ENCODE peak calls at places on chromosomes 1 and 21, in six cellular contexts. One of them, this sample, is unnamed.

GRCh38 chr1:225769687-225770086 is 7.9 kb upstream of the SRP9 start:
- DNase-seq in PC-9: no peak
- DNase-seq in neural progenitor cell: no peak
- DNase-seq in CD8-positive, alpha-beta T cell: no peak
- DNase-seq in heart left ventricle: no peak
- DNase-seq in breast epithelium: no peak
- DNase-seq in this sample: no peak

GRCh38 chr1:151553659-151554058 is 13.6 kb downstream of the TUFT1 start:
- DNase-seq in PC-9: peak; percentile 51
- DNase-seq in neural progenitor cell: no peak
- DNase-seq in CD8-positive, alpha-beta T cell: no peak
- DNase-seq in heart left ventricle: no peak
- DNase-seq in breast epithelium: no peak
- DNase-seq in this sample: no peak

GRCh38 chr1:155080250-155081228 is 1.9 kb downstream of the EFNA3 start:
- DNase-seq in PC-9: peak; percentile 28
- DNase-seq in neural progenitor cell: peak; percentile 95
- DNase-seq in CD8-positive, alpha-beta T cell: no peak
- DNase-seq in heart left ventricle: no peak
- DNase-seq in breast epithelium: no peak
- DNase-seq in this sample: peak; percentile 62

GRCh38 chr1:57494679-57495078 is 70.8 kb upstream of the DAB1 start:
- DNase-seq in PC-9: no peak
- DNase-seq in neural progenitor cell: no peak
- DNase-seq in CD8-positive, alpha-beta T cell: no peak
- DNase-seq in heart left ventricle: no peak
- DNase-seq in breast epithelium: no peak
- DNase-seq in this sample: no peak

GRCh38 chr1:24567792-24568388 is 12.0 kb downstream of the NCMAP start:
- DNase-seq in PC-9: peak; percentile 81
- DNase-seq in neural progenitor cell: peak; percentile 26
- DNase-seq in CD8-positive, alpha-beta T cell: no peak
- DNase-seq in heart left ventricle: no peak
- DNase-seq in breast epithelium: peak; percentile 94
- DNase-seq in this sample: no peak

GRCh38 chr1:154407866-154408777 is 3.0 kb downstream of the IL6R start:
- DNase-seq in PC-9: no peak
- DNase-seq in neural progenitor cell: no peak
- DNase-seq in CD8-positive, alpha-beta T cell: no peak
- DNase-seq in heart left ventricle: no peak
- DNase-seq in breast epithelium: no peak
- DNase-seq in this sample: peak; percentile 1

GRCh38 chr1:33502726-33503125 is 30.3 kb downstream of the ZSCAN20 start:
- DNase-seq in PC-9: no peak
- DNase-seq in neural progenitor cell: no peak
- DNase-seq in CD8-positive, alpha-beta T cell: no peak
- DNase-seq in heart left ventricle: no peak
- DNase-seq in breast epithelium: no peak
- DNase-seq in this sample: no peak

GRCh38 chr21:15422761-15423160 is 307.0 kb upstream of the USP25 start:
- DNase-seq in PC-9: no peak
- DNase-seq in neural progenitor cell: no peak
- DNase-seq in CD8-positive, alpha-beta T cell: no peak
- DNase-seq in heart left ventricle: no peak
- DNase-seq in breast epithelium: no peak
- DNase-seq in this sample: no peak

GRCh38 chr1:83725735-83726360 is 273.1 kb downstream of the TTLL7 start:
- DNase-seq in PC-9: no peak
- DNase-seq in neural progenitor cell: peak; percentile 38
- DNase-seq in CD8-positive, alpha-beta T cell: no peak
- DNase-seq in heart left ventricle: no peak
- DNase-seq in breast epithelium: no peak
- DNase-seq in this sample: no peak

GRCh38 chr1:25431495-25432363 is 1.0 kb downstream of the MACO1 start:
- DNase-seq in PC-9: no peak
- DNase-seq in neural progenitor cell: peak; percentile 10
- DNase-seq in CD8-positive, alpha-beta T cell: no peak
- DNase-seq in heart left ventricle: peak; percentile 33
- DNase-seq in breast epithelium: no peak
- DNase-seq in this sample: peak; percentile 2

GRCh38 chr1:15623435-15623834 is 6.2 kb downstream of the DDI2 start:
- DNase-seq in PC-9: no peak
- DNase-seq in neural progenitor cell: no peak
- DNase-seq in CD8-positive, alpha-beta T cell: no peak
- DNase-seq in heart left ventricle: no peak
- DNase-seq in breast epithelium: no peak
- DNase-seq in this sample: no peak

GRCh38 chr1:15620155-15620545 is 2.9 kb downstream of the DDI2 start:
- DNase-seq in PC-9: peak; percentile 88
- DNase-seq in neural progenitor cell: no peak
- DNase-seq in CD8-positive, alpha-beta T cell: peak; percentile 13
- DNase-seq in heart left ventricle: no peak
- DNase-seq in breast epithelium: no peak
- DNase-seq in this sample: no peak

GRCh38 chr1:15620890-15621682 is 3.8 kb downstream of the DDI2 start:
- DNase-seq in PC-9: no peak
- DNase-seq in neural progenitor cell: no peak
- DNase-seq in CD8-positive, alpha-beta T cell: no peak
- DNase-seq in heart left ventricle: no peak
- DNase-seq in breast epithelium: no peak
- DNase-seq in this sample: no peak

GRCh38 chr1:15622707-15623373 is 5.6 kb downstream of the DDI2 start:
- DNase-seq in PC-9: no peak
- DNase-seq in neural progenitor cell: no peak
- DNase-seq in CD8-positive, alpha-beta T cell: no peak
- DNase-seq in heart left ventricle: no peak
- DNase-seq in breast epithelium: no peak
- DNase-seq in this sample: no peak

GRCh38 chr1:15621975-15622374 is 4.7 kb downstream of the DDI2 start:
- DNase-seq in PC-9: no peak
- DNase-seq in neural progenitor cell: no peak
- DNase-seq in CD8-positive, alpha-beta T cell: no peak
- DNase-seq in heart left ventricle: no peak
- DNase-seq in breast epithelium: no peak
- DNase-seq in this sample: no peak
- H3K4me1 ChIP-seq in PC-9: peaks cover 40% of the 10 kb centered on the region
- H3K4me1 ChIP-seq in neural progenitor cell: peaks cover 12% of the 10 kb centered on the region
- H3K4me1 ChIP-seq in CD8-positive, alpha-beta T cell: peaks cover 49% of the 10 kb centered on the region
- H3K4me1 ChIP-seq in heart left ventricle: peaks cover 69% of the 10 kb centered on the region
- H3K4me1 ChIP-seq in breast epithelium: peaks cover 3% of the 10 kb centered on the region
- H3K4me1 ChIP-seq in this sample: peaks cover 54% of the 10 kb centered on the region

GRCh38 chr1:20123696-20124450 is 4.5 kb upstream of the PLA2G2D start:
- DNase-seq in PC-9: no peak
- DNase-seq in neural progenitor cell: no peak
- DNase-seq in CD8-positive, alpha-beta T cell: no peak
- DNase-seq in heart left ventricle: no peak
- DNase-seq in breast epithelium: no peak
- DNase-seq in this sample: no peak

GRCh38 chr1:20126041-20126805 is 6.9 kb upstream of the PLA2G2D start:
- DNase-seq in PC-9: no peak
- DNase-seq in neural progenitor cell: no peak
- DNase-seq in CD8-positive, alpha-beta T cell: no peak
- DNase-seq in heart left ventricle: no peak
- DNase-seq in breast epithelium: no peak
- DNase-seq in this sample: no peak

GRCh38 chr1:20125091-20125490 is 5.8 kb upstream of the PLA2G2D start:
- DNase-seq in PC-9: no peak
- DNase-seq in neural progenitor cell: no peak
- DNase-seq in CD8-positive, alpha-beta T cell: no peak
- DNase-seq in heart left ventricle: no peak
- DNase-seq in breast epithelium: no peak
- DNase-seq in this sample: no peak

GRCh38 chr1:20124451-20125057 is 5.2 kb upstream of the PLA2G2D start:
- DNase-seq in PC-9: peak; percentile 80
- DNase-seq in neural progenitor cell: no peak
- DNase-seq in CD8-positive, alpha-beta T cell: no peak
- DNase-seq in heart left ventricle: no peak
- DNase-seq in breast epithelium: peak; percentile 42
- DNase-seq in this sample: no peak

GRCh38 chr1:20126806-20127440 is 7.6 kb upstream of the PLA2G2D start:
- DNase-seq in PC-9: no peak
- DNase-seq in neural progenitor cell: no peak
- DNase-seq in CD8-positive, alpha-beta T cell: no peak
- DNase-seq in heart left ventricle: no peak
- DNase-seq in breast epithelium: no peak
- DNase-seq in this sample: no peak
- H3K4me1 ChIP-seq in PC-9: peaks cover 13% of the 10 kb centered on the region
- H3K4me1 ChIP-seq in neural progenitor cell: no peaks in the 10 kb centered on the region
- H3K4me1 ChIP-seq in CD8-positive, alpha-beta T cell: no peaks in the 10 kb centered on the region
- H3K4me1 ChIP-seq in heart left ventricle: no peaks in the 10 kb centered on the region
- H3K4me1 ChIP-seq in breast epithelium: no peaks in the 10 kb centered on the region
- H3K4me1 ChIP-seq in this sample: no peaks in the 10 kb centered on the region

DNA sequence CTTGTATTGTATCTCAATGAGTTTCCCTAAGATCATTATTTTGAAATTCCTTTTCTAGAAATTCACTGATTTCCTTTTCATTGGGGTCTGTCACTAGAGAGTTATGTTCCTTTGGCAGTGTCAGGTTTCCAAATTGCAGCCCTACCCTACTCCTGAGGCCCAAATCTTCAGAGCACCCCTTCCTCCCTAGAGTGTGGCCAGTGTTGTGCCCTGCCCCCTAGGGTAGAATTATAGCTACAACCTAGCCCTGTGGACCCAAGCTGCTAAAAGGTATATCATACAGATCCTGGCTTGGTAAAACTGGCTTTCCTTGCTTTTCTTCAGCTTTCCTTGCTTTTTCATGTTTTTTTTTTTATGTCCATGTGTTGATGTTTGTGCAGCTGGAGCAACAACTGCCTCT is 60.7 kb downstream of the DIPK1A start:
- DNase-seq in PC-9: no peak
- DNase-seq in neural progenitor cell: no peak
- DNase-seq in CD8-positive, alpha-beta T cell: no peak
- DNase-seq in heart left ventricle: no peak
- DNase-seq in breast epithelium: no peak
- DNase-seq in this sample: no peak
- H3K4me1 ChIP-seq in PC-9: no peaks in the 10 kb centered on the region
- H3K4me1 ChIP-seq in neural progenitor cell: no peaks in the 10 kb centered on the region
- H3K4me1 ChIP-seq in CD8-positive, alpha-beta T cell: peaks cover 12% of the 10 kb centered on the region
- H3K4me1 ChIP-seq in heart left ventricle: no peaks in the 10 kb centered on the region
- H3K4me1 ChIP-seq in breast epithelium: no peaks in the 10 kb centered on the region
- H3K4me1 ChIP-seq in this sample: peaks cover 12% of the 10 kb centered on the region

DNA sequence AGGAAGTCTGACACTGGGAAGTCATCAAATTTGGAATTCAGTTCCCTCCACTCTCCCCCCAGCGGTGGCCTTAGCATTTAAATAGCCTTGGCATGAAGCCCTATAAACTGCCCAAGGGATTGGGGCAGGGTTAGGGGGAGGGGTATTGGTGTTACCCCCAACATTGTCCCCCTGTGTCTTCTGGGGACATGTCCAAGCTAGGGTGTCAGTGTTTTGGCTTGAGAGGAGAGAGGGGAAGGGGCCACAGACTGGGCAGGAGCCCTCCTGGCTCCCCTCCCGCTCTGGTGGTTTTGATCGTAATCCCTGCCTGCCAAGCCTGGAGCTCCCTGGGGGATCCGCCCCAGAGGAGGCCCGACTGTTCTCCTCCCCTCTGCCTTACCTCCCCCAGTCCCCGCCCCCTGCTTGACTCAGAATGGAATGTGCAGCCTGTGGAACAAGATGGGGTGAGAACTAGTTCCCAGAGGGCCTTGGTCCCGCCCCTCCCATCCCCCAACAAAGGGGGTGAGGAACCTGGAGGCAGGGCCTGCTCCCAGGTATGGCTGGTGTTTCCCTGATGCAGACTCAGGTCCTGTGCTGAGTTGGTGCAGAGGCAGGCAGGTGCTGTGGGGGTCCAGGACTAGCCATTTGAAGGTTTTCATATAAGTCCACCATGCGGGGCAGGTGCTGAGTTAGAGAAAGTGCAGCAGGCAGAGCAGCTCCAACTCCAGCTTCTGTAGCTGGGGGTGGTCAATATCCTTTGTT is 7.4 kb downstream of the SOX13 start:
- DNase-seq in PC-9: peak; percentile 92
- DNase-seq in neural progenitor cell: peak; percentile 94
- DNase-seq in CD8-positive, alpha-beta T cell: no peak
- DNase-seq in heart left ventricle: peak; percentile 76
- DNase-seq in breast epithelium: peak; percentile 97
- DNase-seq in this sample: no peak
- H3K4me1 ChIP-seq in PC-9: peaks cover 96% of the 10 kb centered on the region
- H3K4me1 ChIP-seq in neural progenitor cell: peaks cover 90% of the 10 kb centered on the region
- H3K4me1 ChIP-seq in CD8-positive, alpha-beta T cell: peaks cover 2% of the 10 kb centered on the region
- H3K4me1 ChIP-seq in heart left ventricle: peaks cover 82% of the 10 kb centered on the region
- H3K4me1 ChIP-seq in breast epithelium: peaks cover 25% of the 10 kb centered on the region
- H3K4me1 ChIP-seq in this sample: peaks cover 3% of the 10 kb centered on the region

GRCh38 chr1:164780111-164780510 is 221.1 kb downstream of the PBX1 start:
- DNase-seq in PC-9: no peak
- DNase-seq in neural progenitor cell: no peak
- DNase-seq in CD8-positive, alpha-beta T cell: no peak
- DNase-seq in heart left ventricle: no peak
- DNase-seq in breast epithelium: no peak
- DNase-seq in this sample: no peak

GRCh38 chr1:164779376-164779775 is 220.4 kb downstream of the PBX1 start:
- DNase-seq in PC-9: no peak
- DNase-seq in neural progenitor cell: no peak
- DNase-seq in CD8-positive, alpha-beta T cell: no peak
- DNase-seq in heart left ventricle: no peak
- DNase-seq in breast epithelium: no peak
- DNase-seq in this sample: no peak

GRCh38 chr1:164774819-164775654 is 216.1 kb downstream of the PBX1 start:
- DNase-seq in PC-9: no peak
- DNase-seq in neural progenitor cell: peak; percentile 61
- DNase-seq in CD8-positive, alpha-beta T cell: peak; percentile 11
- DNase-seq in heart left ventricle: no peak
- DNase-seq in breast epithelium: no peak
- DNase-seq in this sample: no peak

GRCh38 chr1:164774413-164774812 is 215.4 kb downstream of the PBX1 start:
- DNase-seq in PC-9: no peak
- DNase-seq in neural progenitor cell: no peak
- DNase-seq in CD8-positive, alpha-beta T cell: no peak
- DNase-seq in heart left ventricle: no peak
- DNase-seq in breast epithelium: no peak
- DNase-seq in this sample: no peak

DNA sequence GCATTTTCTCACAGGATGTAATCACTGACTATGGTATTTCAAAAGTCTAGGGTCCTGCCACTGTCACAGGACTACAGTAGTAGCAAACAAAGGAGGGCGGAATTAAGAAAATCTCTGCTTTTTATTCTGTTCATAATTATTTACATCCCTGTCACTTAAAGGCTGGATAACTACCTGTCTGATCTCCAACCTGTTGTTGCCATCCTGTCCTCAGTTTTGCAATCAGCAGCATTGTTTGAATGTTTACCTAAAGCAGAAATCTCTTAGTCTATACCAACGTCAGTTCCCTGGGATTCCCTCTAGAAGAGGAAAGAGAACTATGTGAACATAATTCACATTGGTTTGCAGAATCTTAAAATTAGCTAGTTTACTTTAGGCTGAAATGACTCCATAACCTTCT is 218.5 kb downstream of the PBX1 start:
- DNase-seq in PC-9: no peak
- DNase-seq in neural progenitor cell: no peak
- DNase-seq in CD8-positive, alpha-beta T cell: no peak
- DNase-seq in heart left ventricle: no peak
- DNase-seq in breast epithelium: no peak
- DNase-seq in this sample: no peak
- H3K4me1 ChIP-seq in PC-9: peaks cover 36% of the 10 kb centered on the region
- H3K4me1 ChIP-seq in neural progenitor cell: peaks cover 17% of the 10 kb centered on the region
- H3K4me1 ChIP-seq in CD8-positive, alpha-beta T cell: no peaks in the 10 kb centered on the region
- H3K4me1 ChIP-seq in heart left ventricle: peaks cover 54% of the 10 kb centered on the region
- H3K4me1 ChIP-seq in breast epithelium: no peaks in the 10 kb centered on the region
- H3K4me1 ChIP-seq in this sample: no peaks in the 10 kb centered on the region